ENCODE peak calls at places on chromosomes 7 and 10, in six cellular contexts. Y is MM.1S, L is A549, E is PC-3, K is IMR-90, M is sigmoid colon. R is an unnamed sample.

GRCh38 chr7:25930492-25931048 is 221.4 kb upstream of the NFE2L3 start:
- DNase-seq in K (no peak), M (no peak), Y (no peak), L (no peak), E (no peak), R (no peak)

GRCh38 chr7:140924019-140924820 is 509 bp downstream of the BRAF start:
- DNase-seq in M (peak; percentile 88), Y (peak; percentile 85), L (peak; percentile 77), K (peak; percentile 68), E (peak; percentile 35), R (no peak)

GRCh38 chr7:25643770-25644394 is 415.6 kb upstream of the NPVF start:
- DNase-seq in K (no peak), L (no peak), M (no peak), E (no peak), Y (no peak), R (no peak)

GRCh38 chr10:42380926-42381547 is 257.3 kb downstream of the ZNF33B start:
- DNase-seq in K (no peak), E (no peak), Y (no peak), L (no peak), M (no peak), R (no peak)

GRCh38 chr7:57769958-57770357 is 320.0 kb downstream of the ZNF716 start:
- DNase-seq in K (no peak), Y (no peak), E (no peak), M (no peak), L (no peak), R (no peak)

GRCh38 chr7:37419496-37419895 is 29.2 kb downstream of the ELMO1 start:
- DNase-seq in Y (no peak), L (no peak), E (no peak), K (no peak), M (no peak), R (no peak)

GRCh38 chr7:150428671-150429451 is 21.6 kb upstream of the GIMAP8 start:
- DNase-seq in K (peak; percentile 92), M (peak; percentile 70), E (peak; percentile 94), Y (no peak), L (peak; percentile 69), R (no peak)

GRCh38 chr7:96701258-96701657 is 8.4 kb downstream of the SEM1 start:
- DNase-seq in L (no peak), Y (no peak), K (no peak), E (no peak), M (no peak), R (no peak)

GRCh38 chr10:68826764-68827591 is at the start of gene STOX1:
- DNase-seq in L (peak; percentile 83), E (peak; percentile 69), K (peak; percentile 51), Y (peak; percentile 84), M (peak; percentile 65), R (peak; percentile 29)

GRCh38 chr7:32093415-32094408 is 23.5 kb upstream of the PDE1C start:
- DNase-seq in E (peak; percentile 96), M (no peak), L (peak; percentile 60), K (peak; percentile 82), Y (no peak), R (peak; percentile 35)

GRCh38 chr10:32171213-32171612 is 115.0 kb upstream of the KIF5B start:
- DNase-seq in L (no peak), E (peak; percentile 74), M (no peak), K (no peak), Y (no peak), R (no peak)

GRCh38 chr7:74288034-74288881 is 949 bp upstream of the CLIP2 start:
- DNase-seq in Y (no peak), K (no peak), M (no peak), L (no peak), E (no peak), R (no peak)
- H3K4me3 ChIP-seq in Y (peak overlapping the region; percentile 64), K (no peak overlapping the region), M (peak overlapping the region; percentile 94), L (peak overlapping the region; percentile 88), E (peak overlapping the region; percentile 70), R (peak overlapping the region; percentile 47)

DNA sequence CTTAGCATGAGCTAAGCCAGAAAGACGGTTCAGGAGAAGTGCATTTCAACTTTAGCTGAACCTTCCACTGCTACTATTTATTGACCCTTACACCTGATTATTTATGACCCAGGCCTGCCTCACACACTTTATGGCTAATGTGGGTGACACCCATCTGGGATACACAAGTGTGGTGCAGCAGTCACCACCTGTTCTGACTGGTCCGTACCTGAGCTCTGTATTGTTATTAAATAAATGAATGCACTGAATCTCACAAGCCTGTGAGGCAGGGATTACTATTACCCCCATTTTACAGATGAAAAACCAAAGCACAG is 1.5 kb downstream of the ANXA11 start:
- DNase-seq in M (no peak), E (no peak), K (no peak), L (no peak), Y (peak; percentile 22), R (no peak)
- H3K4me3 ChIP-seq in M (peak overlapping the region; percentile 93), E (peak overlapping the region; percentile 69), K (peak overlapping the region; percentile 61), L (peak overlapping the region; percentile 95), Y (peak overlapping the region; percentile 96), R (peak overlapping the region; percentile 79)

GRCh38 chr10:111758593-111758992 is 425.0 kb downstream of the GPAM start:
- DNase-seq in L (no peak), K (no peak), Y (no peak), M (no peak), E (no peak), R (no peak)

GRCh38 chr10:111762114-111762513 is 421.5 kb downstream of the GPAM start:
- DNase-seq in Y (no peak), M (no peak), E (no peak), K (no peak), L (no peak), R (no peak)

DNA sequence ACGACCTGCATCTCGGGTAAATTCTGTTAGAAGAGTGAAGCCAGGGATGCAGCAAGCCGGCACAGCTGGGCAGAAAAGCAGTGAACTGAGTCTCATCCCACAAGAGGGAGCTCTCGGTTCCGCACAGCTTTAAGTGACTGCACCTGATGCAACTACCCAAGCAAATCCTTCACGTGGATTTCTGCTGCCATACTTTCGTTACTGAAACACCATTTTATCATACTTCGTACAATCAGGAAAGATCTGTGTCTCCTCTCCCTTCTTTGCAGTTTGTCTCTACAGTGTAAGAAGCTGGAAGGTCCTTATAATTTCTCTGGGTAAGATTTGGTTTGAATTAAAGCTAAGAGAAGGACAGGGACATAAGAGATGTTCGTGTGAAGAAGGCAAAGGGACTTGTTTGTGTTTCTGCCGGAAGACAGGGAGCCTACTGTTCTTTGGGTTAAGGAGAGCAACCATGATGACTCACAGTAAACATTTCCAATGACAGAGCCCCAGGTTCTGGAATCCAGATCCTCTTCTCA is 427.0 kb downstream of the GPAM start:
- DNase-seq in L (peak; percentile 68), Y (peak; percentile 57), M (peak; percentile 68), K (no peak), E (peak; percentile 21), R (peak; percentile 24)
- H3K4me3 ChIP-seq in L (no peak overlapping the region), Y (no peak overlapping the region), M (no peak overlapping the region), K (no peak overlapping the region), E (no peak overlapping the region), R (no peak overlapping the region)

DNA sequence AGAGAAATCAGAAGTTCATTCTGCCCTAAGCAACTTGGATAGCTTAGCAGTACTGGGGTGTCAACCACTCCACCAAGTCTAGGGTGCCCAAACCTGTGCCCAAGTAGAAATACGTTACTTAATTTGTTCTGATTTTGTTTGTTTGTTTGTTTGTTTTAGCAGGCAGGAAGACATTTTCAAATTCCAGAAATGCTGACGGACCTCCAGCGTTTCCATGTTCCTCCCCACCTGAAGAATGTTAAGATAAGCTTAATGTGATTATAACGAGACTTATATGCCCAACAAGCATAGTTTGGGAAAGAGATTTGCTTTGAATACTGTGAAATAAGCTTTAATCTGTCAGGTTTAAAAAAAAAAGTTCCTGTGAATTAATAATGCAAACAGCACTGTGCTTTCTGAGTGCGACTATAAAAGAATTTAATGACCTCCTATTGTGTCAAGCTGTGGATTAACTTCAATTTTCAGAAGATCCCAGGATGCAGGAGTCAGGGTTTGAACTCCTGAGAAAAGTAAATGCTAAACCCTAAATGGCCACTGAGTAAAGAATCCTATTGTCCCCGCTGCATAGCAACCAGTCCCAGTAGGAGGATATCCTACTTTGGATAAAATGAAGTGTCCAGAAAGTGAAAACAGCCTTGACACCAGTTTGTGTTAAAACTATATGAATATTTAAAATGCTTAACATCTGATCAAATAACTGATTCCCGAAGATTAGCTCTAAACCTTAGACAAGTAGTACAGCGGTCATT is 56.4 kb downstream of the LYZL1 start:
- DNase-seq in M (no peak), K (no peak), Y (no peak), E (no peak), L (no peak), R (peak; percentile 47)
- H3K4me3 ChIP-seq in M (no peak overlapping the region), K (no peak overlapping the region), Y (no peak overlapping the region), E (no peak overlapping the region), L (no peak overlapping the region), R (no peak overlapping the region)

GRCh38 chr7:48004598-48004997 is 24.3 kb downstream of the SUN3 start:
- DNase-seq in M (no peak), L (no peak), Y (no peak), E (no peak), K (no peak), R (no peak)

GRCh38 chr7:48006866-48007265 is 22.0 kb downstream of the SUN3 start:
- DNase-seq in Y (no peak), M (no peak), K (peak; percentile 7), L (no peak), E (no peak), R (no peak)

GRCh38 chr7:48009257-48009656 is 19.6 kb downstream of the SUN3 start:
- DNase-seq in K (no peak), Y (no peak), E (no peak), M (no peak), L (no peak), R (no peak)

GRCh38 chr7:47999413-47999812 is 20.0 kb upstream of the HUS1 start:
- DNase-seq in K (no peak), Y (no peak), E (no peak), M (no peak), L (no peak), R (no peak)

GRCh38 chr7:48004023-48004422 is 24.6 kb upstream of the HUS1 start:
- DNase-seq in Y (no peak), E (no peak), K (no peak), M (no peak), L (no peak), R (no peak)
- H3K4me3 ChIP-seq in Y (no peak overlapping the region), E (no peak overlapping the region), K (no peak overlapping the region), M (no peak overlapping the region), L (no peak overlapping the region), R (no peak overlapping the region)

GRCh38 chr7:159010951-159011820 is 133.5 kb downstream of the VIPR2 start:
- DNase-seq in L (no peak), Y (no peak), M (peak; percentile 42), K (no peak), E (no peak), R (no peak)

GRCh38 chr7:159012353-159013069 is 132.2 kb downstream of the VIPR2 start:
- DNase-seq in L (peak; percentile 62), Y (no peak), M (peak; percentile 93), E (peak; percentile 67), K (no peak), R (no peak)

GRCh38 chr7:159014297-159015062 is 130.2 kb downstream of the VIPR2 start:
- DNase-seq in K (no peak), L (no peak), E (no peak), Y (no peak), M (no peak), R (no peak)

GRCh38 chr7:159013825-159014289 is 130.8 kb downstream of the VIPR2 start:
- DNase-seq in E (no peak), M (no peak), K (no peak), L (no peak), Y (no peak), R (no peak)

DNA sequence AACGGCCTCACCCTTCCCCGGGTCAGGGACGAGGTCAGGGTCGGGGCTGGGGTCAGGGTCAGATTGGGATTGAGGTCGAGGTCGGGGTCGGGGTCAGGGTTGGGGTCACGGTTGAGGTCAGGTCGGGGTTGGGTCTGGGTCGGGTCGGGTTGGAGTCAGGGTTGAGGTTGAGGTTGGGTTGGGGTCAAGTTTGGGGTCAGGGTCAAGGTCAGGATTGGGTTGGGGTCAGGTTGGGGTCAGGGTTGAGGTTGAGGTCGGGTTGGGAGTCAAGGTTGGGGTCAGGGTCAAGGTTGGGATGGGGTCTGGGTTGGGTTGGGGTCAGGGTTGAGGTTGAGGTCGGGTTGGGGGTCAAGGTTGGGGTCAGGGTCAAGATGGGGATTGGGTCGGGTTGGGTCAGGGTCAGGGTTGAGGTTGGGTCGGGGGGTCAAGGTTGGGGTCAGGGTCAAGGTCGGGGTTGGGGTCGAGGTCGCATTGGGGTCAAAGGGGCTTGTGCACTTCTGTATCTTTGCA is 131.4 kb downstream of the VIPR2 start:
- DNase-seq in L (no peak), Y (no peak), K (no peak), M (no peak), E (no peak), R (no peak)
- H3K4me3 ChIP-seq in L (no peak overlapping the region), Y (no peak overlapping the region), K (no peak overlapping the region), M (no peak overlapping the region), E (no peak overlapping the region), R (no peak overlapping the region)